ENCODE peak calls at places on chromosomes 3 and 15, in six cellular contexts. P, C, S, L, O and B are unnamed samples.

GRCh38 chr15:73678498-73678897 is 5.7 kb upstream of the CD276 start:
- DNase-seq in P (no peak), C (no peak), S (no peak), L (no peak), O (no peak), B (no peak)

GRCh38 chr3:187955076-187955952 is 198.6 kb upstream of the LPP start:
- DNase-seq in P (peak), C (peak), S (peak), L (no peak), O (peak), B (no peak)

GRCh38 chr3:144663456-144664063 is 691.9 kb downstream of the DIPK2A start:
- DNase-seq in P (no peak), C (no peak), S (no peak), L (no peak), O (no peak), B (no peak)

GRCh38 chr3:194686816-194687637 is 1.3 kb downstream of the FAM43A start:
- DNase-seq in P (peak), C (peak), S (peak), L (peak), O (no peak), B (peak)

GRCh38 chr15:99247063-99247462 is 2.3 kb downstream of the TTC23 start:
- DNase-seq in P (no peak), C (no peak), S (no peak), L (no peak), O (no peak), B (no peak)

GRCh38 chr15:101712078-101712477 is 12.2 kb downstream of the TARS3 start:
- DNase-seq in P (no peak), C (no peak), S (no peak), L (no peak), O (no peak), B (no peak)

GRCh38 chr3:57948782-57949242 is 59.4 kb upstream of the FLNB start:
- DNase-seq in P (no peak), C (no peak), S (peak), L (no peak), O (no peak), B (no peak)

GRCh38 chr3:188915137-188915536 is 256.6 kb upstream of the TPRG1 start:
- DNase-seq in P (no peak), C (peak), S (peak), L (no peak), O (no peak), B (no peak)

GRCh38 chr3:78659386-78659987 is 1108.3 kb downstream of the ROBO1 start:
- DNase-seq in P (peak), C (peak), S (peak), L (no peak), O (peak), B (no peak)

GRCh38 chr15:57153140-57153539 is 223.2 kb upstream of the CGNL1 start:
- DNase-seq in P (peak), C (no peak), S (peak), L (no peak), O (no peak), B (peak)

GRCh38 chr15:52653451-52653964 is 25.7 kb downstream of the ATOSA start:
- DNase-seq in P (peak), C (peak), S (peak), L (no peak), O (peak), B (peak)

GRCh38 chr15:77030928-77031375 is 36.0 kb downstream of the PSTPIP1 start:
- DNase-seq in P (no peak), C (no peak), S (no peak), L (peak), O (no peak), B (no peak)

GRCh38 chr15:99476413-99477222 is 89.2 kb upstream of the MEF2A start:
- DNase-seq in P (peak), C (peak), S (peak), L (peak), O (peak), B (peak)

GRCh38 chr3:30043156-30043555 is 563.2 kb upstream of the TGFBR2 start:
- DNase-seq in P (no peak), C (no peak), S (peak), L (no peak), O (no peak), B (no peak)

GRCh38 chr15:63045438-63046278 is 3.1 kb downstream of the TPM1 start:
- DNase-seq in P (no peak), C (peak), S (no peak), L (no peak), O (no peak), B (no peak)

GRCh38 chr15:88649286-88649733 is 10.5 kb downstream of the ISG20 start:
- DNase-seq in P (peak), C (peak), S (peak), L (peak), O (peak), B (peak)

GRCh38 chr15:68310178-68310810 is 32.7 kb downstream of the FEM1B start:
- DNase-seq in P (no peak), C (no peak), S (no peak), L (no peak), O (no peak), B (no peak)

GRCh38 chr3:61537366-61537765 is 24.0 kb upstream of the PTPRG start:
- DNase-seq in P (no peak), C (no peak), S (peak), L (no peak), O (no peak), B (no peak)

GRCh38 chr3:124582196-124582595 is 148.1 kb upstream of the UMPS start:
- DNase-seq in P (no peak), C (no peak), S (no peak), L (no peak), O (no peak), B (no peak)

GRCh38 chr15:77186518-77187095 is 115.7 kb upstream of the TSPAN3 start:
- DNase-seq in P (peak), C (peak), S (peak), L (no peak), O (peak), B (no peak)

GRCh38 chr3:29064085-29064484 is 216.8 kb upstream of the RBMS3 start:
- DNase-seq in P (no peak), C (peak), S (peak), L (no peak), O (peak), B (no peak)

GRCh38 chr15:68424754-68425390 is 7.1 kb downstream of the ITGA11 start:
- DNase-seq in P (no peak), C (peak), S (peak), L (no peak), O (no peak), B (no peak)

GRCh38 chr15:34336947-34337556 is 529 bp downstream of the SLC12A6 start:
- DNase-seq in P (no peak), C (peak), S (no peak), L (peak), O (no peak), B (no peak)

GRCh38 chr3:134694946-134695543 is 44.2 kb upstream of the KY start:
- DNase-seq in P (no peak), C (no peak), S (no peak), L (no peak), O (no peak), B (no peak)

GRCh38 chr15:96334705-96335428 is 4.4 kb downstream of the NR2F2 start:
- DNase-seq in P (peak), C (peak), S (peak), L (no peak), O (no peak), B (peak)

GRCh38 chr3:31724144-31724543 is 191.4 kb downstream of the STT3B start:
- DNase-seq in P (no peak), C (no peak), S (no peak), L (no peak), O (no peak), B (no peak)

GRCh38 chr3:113557374-113557773 is 25.0 kb downstream of the SIDT1 start:
- DNase-seq in P (peak), C (peak), S (peak), L (no peak), O (no peak), B (peak)

GRCh38 chr3:128177865-128178264 is 24.6 kb downstream of the EEFSEC start:
- DNase-seq in P (no peak), C (no peak), S (no peak), L (no peak), O (no peak), B (peak)
- H3K4me3 ChIP-seq in P (no peak), C (no peak), S (peak), L (no peak), O (no peak), B (peak)

GRCh38 chr15:40280260-40281056 is 2.4 kb downstream of the ANKRD63 start:
- DNase-seq in P (no peak), C (no peak), S (no peak), L (no peak), O (no peak), B (no peak)
- H3K4me3 ChIP-seq in P (no peak), C (no peak), S (no peak), L (no peak), O (no peak), B (no peak)

GRCh38 chr15:25848325-25848724 is 14.8 kb downstream of the ATP10A start:
- DNase-seq in P (no peak), C (no peak), S (no peak), L (no peak), O (no peak), B (no peak)

GRCh38 chr15:25852027-25852426 is 11.1 kb downstream of the ATP10A start:
- DNase-seq in P (no peak), C (no peak), S (no peak), L (no peak), O (no peak), B (no peak)

GRCh38 chr15:25849431-25849921 is 13.7 kb downstream of the ATP10A start:
- DNase-seq in P (peak), C (peak), S (peak), L (no peak), O (no peak), B (peak)

GRCh38 chr15:25848769-25849430 is 14.2 kb downstream of the ATP10A start:
- DNase-seq in P (no peak), C (no peak), S (no peak), L (no peak), O (no peak), B (no peak)

GRCh38 chr15:25850154-25851111 is 12.7 kb downstream of the ATP10A start:
- DNase-seq in P (peak), C (peak), S (peak), L (peak), O (no peak), B (peak)
- H3K4me3 ChIP-seq in P (peak), C (peak), S (peak), L (peak), O (peak), B (peak)

DNA sequence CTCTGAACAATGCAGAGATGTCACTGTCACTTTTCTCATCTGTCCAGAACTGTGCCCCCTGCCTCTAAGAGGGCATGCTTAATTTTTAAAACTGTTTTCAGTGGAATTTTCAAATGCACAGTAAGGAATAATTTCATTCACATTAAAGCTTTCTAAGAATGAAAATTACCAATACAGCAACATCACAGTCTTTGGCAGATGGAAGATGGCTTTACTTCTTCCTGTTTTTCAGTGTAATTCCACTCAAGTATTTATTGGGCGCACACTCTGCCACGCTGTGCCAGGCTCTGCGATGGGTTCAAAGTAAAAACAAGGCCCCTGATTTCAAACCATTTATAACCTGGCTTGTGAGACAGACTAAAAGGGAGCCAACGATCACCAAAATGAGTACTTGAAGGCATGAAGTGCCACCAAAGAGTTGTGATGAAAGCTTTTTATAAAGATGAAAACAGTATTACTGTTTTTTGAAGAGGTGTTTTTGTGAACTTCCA is 984 bp upstream of the TOP2B start:
- DNase-seq in P (no peak), C (no peak), S (no peak), L (no peak), O (no peak), B (no peak)
- H3K4me3 ChIP-seq in P (peak), C (peak), S (peak), L (peak), O (peak), B (peak)

DNA sequence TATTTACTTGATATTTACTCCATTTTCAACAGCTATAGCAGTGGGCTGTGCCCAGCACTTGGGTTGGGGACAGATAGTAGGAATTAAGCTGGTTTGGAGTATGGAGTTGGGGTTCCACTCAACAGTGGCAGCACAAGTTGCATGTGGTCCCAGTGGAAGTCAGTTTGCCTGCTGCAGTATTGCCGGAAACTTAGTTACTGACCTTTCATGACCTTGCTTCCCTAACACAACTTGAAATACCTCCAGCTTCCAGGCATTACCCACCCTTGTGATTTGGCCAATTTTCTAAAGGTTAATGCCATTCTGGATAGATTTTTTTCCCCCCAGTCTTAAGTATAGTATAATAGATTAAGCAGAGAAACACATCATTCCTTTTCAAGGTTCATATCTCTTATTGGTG is 68.0 kb downstream of the BBX start:
- DNase-seq in P (no peak), C (no peak), S (no peak), L (no peak), O (no peak), B (no peak)
- H3K4me3 ChIP-seq in P (no peak), C (no peak), S (no peak), L (no peak), O (no peak), B (no peak)

GRCh38 chr3:6861989-6862879 is 1.3 kb downstream of the GRM7 start:
- DNase-seq in P (no peak), C (no peak), S (no peak), L (no peak), O (no peak), B (no peak)

GRCh38 chr3:6860149-6860548 is 766 bp upstream of the GRM7 start:
- DNase-seq in P (no peak), C (no peak), S (peak), L (no peak), O (no peak), B (no peak)

GRCh38 chr3:6862880-6863195 is 1.9 kb downstream of the GRM7 start:
- DNase-seq in P (no peak), C (no peak), S (no peak), L (no peak), O (no peak), B (no peak)

GRCh38 chr3:6860911-6861330 is at the start of gene GRM7:
- DNase-seq in P (no peak), C (no peak), S (peak), L (no peak), O (no peak), B (no peak)

DNA sequence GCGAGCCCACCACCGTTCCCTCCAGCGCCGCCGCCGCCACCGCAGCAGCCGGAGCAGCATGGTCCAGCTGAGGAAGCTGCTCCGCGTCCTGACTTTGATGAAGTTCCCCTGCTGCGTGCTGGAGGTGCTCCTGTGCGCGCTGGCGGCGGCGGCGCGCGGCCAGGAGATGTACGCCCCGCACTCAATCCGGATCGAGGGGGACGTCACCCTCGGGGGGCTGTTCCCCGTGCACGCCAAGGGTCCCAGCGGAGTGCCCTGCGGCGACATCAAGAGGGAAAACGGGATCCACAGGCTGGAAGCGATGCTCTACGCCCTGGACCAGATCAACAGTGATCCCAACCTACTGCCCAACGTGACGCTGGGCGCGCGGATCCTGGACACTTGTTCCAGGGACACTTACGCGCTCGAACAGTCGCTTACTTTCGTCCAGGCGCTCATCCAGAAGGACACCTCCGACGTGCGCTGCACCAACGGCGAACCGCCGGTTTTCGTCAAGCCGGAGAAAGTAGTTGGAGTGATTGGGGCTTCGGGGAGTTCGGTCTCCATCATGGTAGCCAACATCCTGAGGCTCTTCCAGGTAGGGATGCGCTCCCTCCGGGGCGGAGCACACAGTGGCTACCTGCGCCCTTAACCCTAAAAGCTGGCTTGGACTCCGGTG is 545 bp downstream of the GRM7 start:
- DNase-seq in P (no peak), C (no peak), S (peak), L (no peak), O (no peak), B (no peak)
- H3K4me3 ChIP-seq in P (no peak), C (no peak), S (no peak), L (no peak), O (no peak), B (no peak)